ENCODE peak calls at places on chromosomes 5 and 9, in nine cellular contexts. P is PC-3, Q is tibial nerve, U is ovary, W is spleen, T is neural progenitor cell, Z is upper lobe of right lung, K is left lung, B is A673. J is an unnamed sample.
A peak's percentile ranks its signal among the peaks of the same experiment; 100 is the strongest.

GRCh38 chr9:98971168-98971914 is 27.6 kb downstream of the COL15A1 start:
- DNase-seq in P (peak; percentile 49), Q (peak; percentile 36), U (peak; percentile 40), W (no peak), T (no peak), Z (no peak), K (no peak), B (peak; percentile 60), J (no peak)

GRCh38 chr5:153122416-153122815 is 368.1 kb upstream of the GRIA1 start:
- DNase-seq in P (no peak), Q (no peak), U (no peak), W (no peak), T (peak; percentile 6), Z (no peak), K (no peak), B (no peak), J (no peak)

GRCh38 chr9:76629205-76629990 is 134.8 kb upstream of the PCA3 start:
- DNase-seq in P (no peak), Q (no peak), U (no peak), W (no peak), T (no peak), Z (no peak), K (no peak), B (no peak), J (no peak)

GRCh38 chr5:58773744-58774441 is 191.0 kb downstream of the RAB3C start:
- DNase-seq in P (no peak), Q (no peak), U (peak; percentile 60), W (no peak), T (no peak), Z (no peak), K (no peak), B (no peak), J (no peak)

GRCh38 chr5:119031047-119031886 is 39.6 kb upstream of the DMXL1 start:
- DNase-seq in P (no peak), Q (no peak), U (no peak), W (no peak), T (no peak), Z (no peak), K (no peak), B (peak; percentile 17), J (no peak)

GRCh38 chr5:58071566-58071965 is 388.3 kb downstream of the PLK2 start:
- DNase-seq in P (no peak), Q (no peak), U (no peak), W (no peak), T (peak; percentile 57), Z (no peak), K (no peak), B (no peak), J (no peak)

GRCh38 chr9:124784503-124784902 is 7.6 kb downstream of the OLFML2A start:
- DNase-seq in P (no peak), Q (no peak), U (no peak), W (no peak), T (no peak), Z (no peak), K (no peak), B (peak; percentile 76), J (no peak)

GRCh38 chr9:130946778-130947617 is 8.0 kb upstream of the FIBCD1 start:
- DNase-seq in P (peak; percentile 81), Q (no peak), U (no peak), W (no peak), T (no peak), Z (no peak), K (no peak), B (no peak), J (peak; percentile 53)

GRCh38 chr9:134750450-134751155 is 109.0 kb downstream of the COL5A1 start:
- DNase-seq in P (no peak), Q (no peak), U (no peak), W (no peak), T (no peak), Z (no peak), K (peak; percentile 65), B (no peak), J (no peak)

DNA sequence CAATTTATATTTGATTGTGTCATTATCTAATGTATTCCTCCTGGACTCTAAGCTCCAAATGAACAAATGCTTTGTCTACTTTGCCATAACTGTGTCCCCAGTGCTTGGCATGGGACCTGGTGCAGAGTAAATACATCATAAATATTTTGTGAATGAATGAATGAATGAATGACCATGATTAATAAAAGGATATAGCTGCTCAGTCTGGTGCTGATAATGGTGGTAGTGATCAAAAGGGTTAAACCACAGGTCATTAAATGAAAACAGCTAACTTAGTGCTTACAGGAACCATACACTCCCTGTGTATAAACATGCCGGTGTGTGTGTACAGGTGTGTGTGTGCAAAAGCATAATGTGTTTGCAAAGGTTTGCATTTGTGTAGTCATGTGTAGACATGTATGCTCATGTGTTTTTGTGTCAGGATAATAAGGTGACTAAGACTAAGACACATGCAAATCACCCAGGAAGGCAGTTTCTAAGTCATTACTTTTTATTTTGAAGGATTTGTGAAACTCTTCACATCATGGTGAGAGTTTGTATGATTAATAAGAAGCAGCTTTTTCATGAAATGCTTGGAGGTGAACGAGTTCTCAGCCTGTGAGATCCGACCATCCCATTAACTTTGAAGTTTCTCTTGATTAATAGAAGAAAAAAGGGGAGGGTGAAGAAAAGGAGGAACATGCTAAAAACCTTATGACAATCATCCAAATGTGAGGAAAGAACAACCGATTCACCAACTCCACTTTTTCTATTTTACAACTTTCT is 24.6 kb downstream of the SPARC start:
- DNase-seq in P (no peak), Q (no peak), U (no peak), W (no peak), T (no peak), Z (no peak), K (no peak), B (no peak), J (no peak)
- H3K4me1 ChIP-seq in P (peaks cover 10% of the 10 kb centered on the region), Q (peaks cover 39% of the 10 kb centered on the region), U (peaks cover 26% of the 10 kb centered on the region), W (peaks cover 77% of the 10 kb centered on the region), T (no peaks in the 10 kb centered on the region), Z (peaks cover 50% of the 10 kb centered on the region), K (peaks cover 50% of the 10 kb centered on the region), B (no peaks in the 10 kb centered on the region), J (peaks cover 20% of the 10 kb centered on the region)

DNA sequence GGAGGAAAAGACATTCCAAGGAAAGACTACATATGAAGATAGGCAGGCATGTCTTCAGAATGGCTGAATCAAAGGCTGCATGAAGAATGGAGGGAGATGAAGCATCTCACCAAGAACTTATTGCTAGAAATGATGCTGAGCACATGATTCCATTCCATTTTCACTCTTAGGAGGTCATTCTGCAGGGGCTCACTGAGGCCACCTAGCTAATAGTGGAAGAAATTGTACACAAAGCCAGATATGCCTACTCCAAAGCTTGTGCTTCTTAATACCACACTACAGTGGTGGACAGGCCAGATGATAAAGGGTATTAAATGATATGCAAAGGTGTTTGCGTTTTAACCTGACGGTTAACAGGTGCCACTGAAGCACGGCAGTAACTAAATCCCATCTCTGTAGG is 14.7 kb downstream of the NDUFA8 start:
- DNase-seq in P (peak; percentile 15), Q (no peak), U (no peak), W (no peak), T (no peak), Z (no peak), K (no peak), B (no peak), J (no peak)
- H3K27ac ChIP-seq in P (no peak overlapping the region), Q (no peak overlapping the region), U (no peak overlapping the region), W (no peak overlapping the region), T (no peak overlapping the region), Z (no peak overlapping the region), K (no peak overlapping the region), B (no peak overlapping the region), J (no peak overlapping the region)

GRCh38 chr5:147752033-147752432 is 30.5 kb downstream of the JAKMIP2 start:
- DNase-seq in P (no peak), Q (no peak), U (no peak), W (no peak), T (peak; percentile 33), Z (no peak), K (no peak), B (peak; percentile 72), J (no peak)
- TF ChIP-seq CTCF in P (no peak), Q (no peak), U (no peak), W (no peak), T (no peak), Z (no peak), K (no peak), B (no peak), J (no peak)

DNA sequence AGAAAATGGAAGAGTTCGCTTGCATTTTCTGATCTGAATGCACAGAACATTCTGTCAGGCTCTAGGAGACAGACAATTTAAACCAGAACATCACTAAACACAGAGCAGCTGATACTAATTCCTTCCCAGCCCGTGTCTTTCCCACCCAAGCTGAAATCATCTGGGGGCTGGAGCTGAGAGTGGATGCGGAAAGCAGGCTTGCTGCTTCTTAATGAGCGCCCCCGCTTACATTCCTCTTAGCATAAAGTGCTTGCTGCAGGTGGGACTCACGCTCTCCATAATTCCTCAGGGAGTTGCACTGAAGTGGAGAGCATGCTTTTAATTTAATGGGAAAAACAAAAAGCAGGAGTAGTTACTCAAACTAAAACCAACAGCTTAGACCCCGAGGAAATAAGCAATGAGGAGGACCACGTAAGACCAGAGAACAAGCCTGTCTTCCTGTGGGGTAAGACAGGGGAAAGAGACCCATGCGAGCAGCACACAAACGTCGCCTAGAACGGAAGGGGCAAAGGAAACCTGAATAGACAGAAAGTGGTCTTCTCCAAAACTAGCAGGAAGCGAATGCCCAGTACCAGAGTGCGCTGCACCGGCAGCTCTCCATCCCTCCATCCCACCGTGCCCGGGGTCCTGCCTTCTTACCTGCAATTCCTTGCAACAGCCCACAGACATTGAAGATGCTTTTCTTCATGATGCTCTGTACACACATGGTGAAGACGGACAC is 139.3 kb downstream of the LHFPL2 start:
- DNase-seq in P (no peak), Q (no peak), U (no peak), W (no peak), T (no peak), Z (no peak), K (no peak), B (no peak), J (no peak)
- H3K4me1 ChIP-seq in P (peaks cover 72% of the 10 kb centered on the region), Q (peaks cover 50% of the 10 kb centered on the region), U (peaks cover 14% of the 10 kb centered on the region), W (peaks cover 41% of the 10 kb centered on the region), T (peaks cover 37% of the 10 kb centered on the region), Z (peaks cover 47% of the 10 kb centered on the region), K (peaks cover 83% of the 10 kb centered on the region), B (no peaks in the 10 kb centered on the region), J (no peaks in the 10 kb centered on the region)

DNA sequence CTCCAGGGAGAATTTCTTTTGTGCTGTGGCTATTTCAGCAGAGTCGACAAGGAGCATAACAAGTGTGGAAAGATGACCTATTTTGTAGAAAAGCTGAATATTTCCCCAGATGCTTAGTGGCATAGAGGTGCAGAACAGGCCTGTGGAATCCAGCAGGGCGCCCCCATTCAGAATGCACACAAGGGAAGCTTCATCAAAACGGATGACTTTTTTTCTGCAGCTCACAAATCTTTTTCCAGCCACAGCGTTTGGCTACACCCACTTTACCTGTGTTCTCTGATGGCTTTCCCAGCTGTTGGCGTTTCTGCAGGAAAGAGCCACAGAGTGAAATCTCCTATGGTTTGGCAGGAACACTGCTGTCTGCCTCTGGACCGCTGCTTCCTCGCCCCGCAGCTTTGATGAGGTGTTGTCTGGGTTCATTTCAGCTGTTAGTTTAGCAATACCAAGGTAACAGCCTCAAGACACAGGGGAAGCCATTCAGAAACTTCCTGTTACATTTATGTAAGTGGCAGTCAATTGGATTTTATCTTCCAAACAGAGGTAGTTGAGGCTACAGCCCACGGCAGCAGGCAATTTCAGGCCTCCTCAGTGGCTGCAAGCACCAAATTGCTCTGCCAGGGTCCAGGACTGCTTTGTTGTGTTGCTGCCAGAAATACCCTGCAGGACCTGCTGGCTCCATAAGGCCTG is 96.5 kb downstream of the MVB12B start:
- DNase-seq in P (no peak), Q (no peak), U (no peak), W (no peak), T (no peak), Z (no peak), K (no peak), B (no peak), J (no peak)
- H3K27ac ChIP-seq in P (no peak overlapping the region), Q (peak overlapping the region; percentile 38), U (no peak overlapping the region), W (peak overlapping the region; percentile 69), T (no peak overlapping the region), Z (peak overlapping the region; percentile 15), K (peak overlapping the region; percentile 46), B (no peak overlapping the region), J (no peak overlapping the region)

GRCh38 chr9:18861599-18862546 is 171.1 kb downstream of the SAXO1 start:
- DNase-seq in P (no peak), Q (peak; percentile 49), U (peak; percentile 72), W (no peak), T (peak; percentile 36), Z (no peak), K (no peak), B (no peak), J (no peak)
- TF ChIP-seq CTCF in P (no peak), Q (no peak), U (no peak), W (no peak), T (no peak), Z (no peak), K (no peak), B (no peak), J (no peak)

J was measured in Peyer's patch.